ENCODE peak calls at places on chromosomes 6 and 20, in four cellular contexts. K is hepatocyte, R is PC-9, P is MM.1S. A is an unnamed sample. For H4K20me1, the result is how much of the 10 kb centered on the place peaks cover.

GRCh38 chr6:133286765-133287164 is 45.6 kb downstream of the EYA4 start:
- DNase-seq in K (peak), R (no peak), P (peak), A (peak)

GRCh38 chr6:72787521-72788031 is 165.7 kb downstream of the KCNQ5 start:
- DNase-seq in K (peak), R (peak), P (no peak), A (peak)

GRCh38 chr6:23414204-23414501 is 711.9 kb upstream of the NRSN1 start:
- DNase-seq in K (peak), R (no peak), P (peak), A (peak)

GRCh38 chr20:39961667-39962066 is 727.4 kb downstream of the MAFB start:
- DNase-seq in K (no peak), R (no peak), P (no peak), A (no peak)

GRCh38 chr6:110456694-110457093 is 19.7 kb downstream of the SLC22A16 start:
- DNase-seq in K (no peak), R (no peak), P (no peak), A (no peak)

GRCh38 chr20:51560550-51561307 is 18.2 kb upstream of the NFATC2 start:
- DNase-seq in K (no peak), R (no peak), P (no peak), A (peak)

GRCh38 chr6:1625352-1625773 is 15.6 kb downstream of the FOXC1 start:
- DNase-seq in K (no peak), R (no peak), P (no peak), A (no peak)

GRCh38 chr6:10194816-10195639 is 219.8 kb downstream of the TFAP2A start:
- DNase-seq in K (no peak), R (peak), P (no peak), A (peak)

GRCh38 chr20:36207602-36208001 is 28.7 kb upstream of the AAR2 start:
- DNase-seq in K (no peak), R (no peak), P (no peak), A (no peak)

GRCh38 chr6:11363881-11364576 is 131.6 kb upstream of the NEDD9 start:
- DNase-seq in K (no peak), R (no peak), P (no peak), A (no peak)

GRCh38 chr6:148064406-148065134 is 278.1 kb upstream of the SASH1 start:
- DNase-seq in K (peak), R (no peak), P (no peak), A (peak)

DNA sequence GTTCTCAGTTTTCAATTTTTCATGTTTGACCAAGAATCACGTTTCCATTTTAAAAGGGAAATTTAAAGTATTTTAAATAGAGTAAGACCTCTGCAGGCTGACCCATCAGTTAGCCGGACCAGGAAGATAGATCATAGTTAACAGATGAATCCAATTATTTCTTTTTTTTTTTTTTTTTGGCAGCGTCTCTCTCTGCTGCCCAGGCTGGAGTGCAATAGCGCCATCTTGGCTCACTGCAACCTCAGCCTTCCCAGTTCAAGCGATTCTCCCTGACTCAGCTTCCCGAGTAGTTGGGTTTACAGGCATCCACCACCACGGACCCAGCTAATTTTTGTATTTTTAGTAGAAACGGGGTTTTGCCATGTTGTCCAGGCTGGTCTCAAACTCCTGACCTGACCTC is 256.7 kb upstream of the CNR1 start:
- DNase-seq in K (no peak), R (no peak), P (no peak), A (peak)
- TF ChIP-seq CTCF in K (no peak), R (no peak), P (no peak), A (peak)

DNA sequence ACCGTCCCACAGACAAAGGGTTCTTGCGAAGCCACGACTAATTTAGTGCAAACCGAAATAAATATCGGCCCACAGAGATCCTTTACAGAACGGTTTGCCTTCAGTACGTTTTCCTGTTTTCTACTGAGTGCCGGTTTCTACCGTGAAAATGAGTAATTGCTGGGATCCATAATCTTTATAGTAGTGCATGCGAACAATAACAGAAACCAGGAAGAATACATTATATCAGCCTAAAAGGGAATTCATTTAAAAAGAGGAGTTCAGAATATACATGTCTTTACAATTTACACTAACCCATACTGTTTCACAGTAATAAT is 292 bp upstream of the MTCL3 start:
- DNase-seq in K (no peak), R (no peak), P (no peak), A (no peak)
- H3K4me2 ChIP-seq in K (peak), R (no peak), P (no peak), A (no peak)

GRCh38 chr20:34012330-34012729 is 18.6 kb downstream of the RALY start:
- DNase-seq in K (no peak), R (no peak), P (no peak), A (no peak)
- H4K20me1 ChIP-seq in K (half or more), R (half or more), P (half or more), A (half or more)

GRCh38 chr6:107871981-107872380 is 47.9 kb upstream of the SCML4 start:
- DNase-seq in K (no peak), R (no peak), P (no peak), A (no peak)

GRCh38 chr6:107868867-107869611 is 44.9 kb upstream of the SCML4 start:
- DNase-seq in K (no peak), R (no peak), P (no peak), A (no peak)

GRCh38 chr6:107867302-107867615 is 43.1 kb upstream of the SCML4 start:
- DNase-seq in K (no peak), R (no peak), P (no peak), A (no peak)

GRCh38 chr6:107870379-107870778 is 46.3 kb upstream of the SCML4 start:
- DNase-seq in K (no peak), R (no peak), P (no peak), A (peak)

DNA sequence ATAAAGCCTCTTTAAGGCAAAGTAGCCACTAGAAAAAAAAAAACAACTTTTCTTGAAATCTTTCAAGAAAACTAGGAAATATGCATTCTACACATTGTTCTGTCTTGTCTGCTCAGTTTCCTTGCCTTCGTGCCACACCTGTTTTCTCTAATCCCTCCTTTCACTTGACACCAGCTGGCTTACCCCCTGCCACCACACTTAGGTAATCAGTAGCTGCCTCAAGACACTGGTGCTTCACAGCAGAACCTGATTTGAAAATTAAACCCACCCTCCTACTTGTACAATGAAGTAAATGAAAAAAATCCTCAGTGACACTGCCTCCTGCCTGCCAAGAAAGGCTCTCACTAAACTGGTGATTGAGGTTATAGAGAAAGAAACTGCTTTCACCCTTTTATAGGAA is 45.8 kb upstream of the SCML4 start:
- DNase-seq in K (no peak), R (no peak), P (peak), A (no peak)
- TF ChIP-seq CTCF in K (no peak), R (no peak), P (peak), A (no peak)

DNA sequence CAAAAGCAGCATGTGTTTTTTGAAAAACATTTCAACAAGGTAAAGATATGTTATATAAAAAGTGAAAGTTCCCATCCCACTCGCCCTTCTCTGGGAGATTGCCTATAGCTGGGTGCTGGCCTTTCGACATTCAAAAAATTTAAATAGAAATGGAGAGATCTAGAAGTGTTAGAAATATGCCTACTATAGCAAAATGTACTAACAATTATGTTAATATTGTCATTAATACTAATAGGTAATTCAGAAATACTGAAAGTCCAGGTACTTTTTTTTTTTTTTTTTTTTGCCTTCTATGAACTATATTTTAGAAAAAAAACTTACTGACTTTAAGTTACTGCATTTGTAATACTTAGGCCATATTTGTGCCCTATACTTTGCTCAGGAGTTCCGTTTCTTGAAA is 87.1 kb downstream of the SESN1 start:
- DNase-seq in K (no peak), R (no peak), P (no peak), A (no peak)
- H3K4me2 ChIP-seq in K (peak), R (peak), P (peak), A (no peak)

DNA sequence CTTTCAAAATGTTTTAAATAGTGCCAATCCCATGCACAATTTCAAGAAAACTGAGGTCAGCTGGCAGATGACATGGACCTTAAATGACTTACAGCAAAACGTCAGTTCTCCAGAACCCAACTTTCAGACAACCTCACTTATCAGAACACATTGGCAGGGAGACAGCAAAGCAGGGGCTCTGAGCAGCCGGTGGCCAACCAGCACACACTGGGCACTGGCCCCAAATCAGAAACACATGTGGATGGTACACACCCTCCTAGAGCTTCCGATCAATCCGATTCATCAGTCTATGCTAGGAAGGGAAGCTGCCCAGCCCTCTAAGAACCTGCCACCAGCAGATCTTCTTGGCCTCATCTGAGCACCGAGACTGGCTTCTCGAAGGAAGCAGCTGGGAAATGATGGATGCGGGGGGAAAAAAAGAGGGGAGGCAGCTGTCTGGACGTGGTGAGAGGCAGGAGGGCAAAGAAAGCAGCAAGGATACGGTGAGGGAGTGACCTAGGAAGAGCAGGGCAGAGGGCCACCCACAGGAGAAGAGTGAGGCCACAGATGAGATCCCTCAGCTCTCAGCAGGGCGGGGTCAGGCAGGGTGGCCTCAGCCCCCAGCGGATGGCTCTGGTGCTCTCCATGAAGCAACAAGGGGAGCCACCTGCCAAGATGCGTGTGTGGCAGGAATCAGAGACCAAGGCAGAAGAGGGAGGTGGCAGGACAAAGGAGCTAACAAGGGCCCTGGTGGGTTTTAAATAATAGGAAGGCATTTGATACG is 32.9 kb downstream of the TAF4 start:
- DNase-seq in K (no peak), R (no peak), P (no peak), A (no peak)
- H4K20me1 ChIP-seq in K (half or more), R (under half), P (under half), A (under half)

DNA sequence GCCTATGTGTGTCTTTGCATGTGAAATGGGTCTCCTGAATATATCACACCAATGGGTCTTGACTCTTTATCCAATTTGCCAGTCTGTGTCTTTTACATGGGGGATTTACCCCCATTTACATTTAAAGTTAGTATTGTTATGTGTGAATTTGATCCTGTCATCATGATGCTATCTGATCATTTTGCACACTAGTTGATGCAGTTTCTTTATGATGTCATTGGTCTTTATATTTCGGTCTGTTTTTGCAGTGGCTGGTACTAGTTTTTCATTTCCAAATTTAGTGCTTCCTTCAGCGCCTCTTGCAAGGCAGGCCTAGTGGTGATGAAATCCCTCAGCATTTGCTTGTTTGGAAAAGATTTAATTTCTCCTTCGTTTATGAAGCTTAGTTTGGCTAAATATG is 555.2 kb upstream of the BTBD3 start:
- DNase-seq in K (no peak), R (no peak), P (no peak), A (no peak)
- TF ChIP-seq CTCF in K (no peak), R (no peak), P (no peak), A (no peak)

GRCh38 chr6:3752538-3753227 is 1.2 kb upstream of the PXDC1 start:
- DNase-seq in K (no peak), R (no peak), P (no peak), A (no peak)
- H3K4me2 ChIP-seq in K (peak), R (peak), P (peak), A (peak)

DNA sequence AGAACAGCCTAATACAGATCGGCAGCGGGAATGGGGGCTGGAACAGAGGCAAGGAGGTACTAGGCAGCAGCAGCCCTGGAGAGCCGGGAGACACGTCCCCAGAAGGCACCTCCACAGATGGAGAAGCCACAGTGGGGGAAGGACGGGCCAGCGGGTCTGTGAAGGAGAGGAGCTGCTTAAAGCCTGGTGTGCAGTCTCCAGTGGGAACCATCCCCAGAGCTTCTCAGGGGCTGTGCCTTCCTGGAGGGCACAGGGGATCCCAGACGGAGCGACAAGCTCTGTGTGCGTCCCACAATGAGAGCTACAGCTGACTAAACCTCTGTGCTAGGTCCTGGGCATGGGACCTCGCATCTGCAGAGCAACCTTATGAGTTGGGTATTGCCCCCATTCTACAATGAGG is 50.8 kb downstream of the EZR start:
- DNase-seq in K (no peak), R (no peak), P (no peak), A (no peak)
- H4K20me1 ChIP-seq in K (under half), R (under half), P (under half), A (under half)